ENCODE peak calls at places on chromosomes 5 and 9, in five cellular contexts. J is lung, T is IMR-90, M is dorsolateral prefrontal cortex, Z is tibial nerve. I is an unnamed sample.

GRCh38 chr5:176740702-176741565 is 69.4 kb upstream of the UNC5A start:
- DNase-seq in J (no peak), T (no peak), M (no peak), Z (no peak), I (peak; percentile 13)

GRCh38 chr5:72184408-72184807 is 77.1 kb downstream of the MAP1B start:
- DNase-seq in J (no peak), T (no peak), M (no peak), Z (no peak), I (no peak)

GRCh38 chr5:53418409-53418808 is 62.0 kb upstream of the FST start:
- DNase-seq in J (no peak), T (peak; percentile 61), M (no peak), Z (no peak), I (no peak)

GRCh38 chr5:97163360-97163764 is 19.7 kb downstream of the RIOK2 start:
- DNase-seq in J (no peak), T (peak; percentile 30), M (no peak), Z (no peak), I (no peak)

GRCh38 chr9:89690334-89690912 is 85.6 kb downstream of the GADD45G start:
- DNase-seq in J (no peak), T (no peak), M (no peak), Z (no peak), I (no peak)

GRCh38 chr9:18542837-18543405 is 69.0 kb downstream of the ADAMTSL1 start:
- DNase-seq in J (no peak), T (peak; percentile 51), M (no peak), Z (no peak), I (no peak)

GRCh38 chr9:33024126-33024965 is 727 bp upstream of the DNAJA1 start:
- DNase-seq in J (no peak), T (peak; percentile 22), M (no peak), Z (no peak), I (peak; percentile 32)

GRCh38 chr9:7780261-7780988 is 19.2 kb downstream of the DMAC1 start:
- DNase-seq in J (no peak), T (peak; percentile 73), M (no peak), Z (no peak), I (no peak)

GRCh38 chr5:58357121-58357520 is 102.8 kb downstream of the PLK2 start:
- DNase-seq in J (no peak), T (peak; percentile 78), M (no peak), Z (no peak), I (no peak)

GRCh38 chr5:158451203-158451982 is 592.4 kb upstream of the CLINT1 start:
- DNase-seq in J (no peak), T (peak; percentile 53), M (no peak), Z (peak; percentile 18), I (peak; percentile 24)

GRCh38 chr5:154797762-154798161 is 42.6 kb downstream of the LARP1 start:
- DNase-seq in J (no peak), T (no peak), M (no peak), Z (no peak), I (no peak)

GRCh38 chr5:105982526-105982925 is 1688.2 kb downstream of the EFNA5 start:
- DNase-seq in J (no peak), T (no peak), M (no peak), Z (no peak), I (no peak)

GRCh38 chr9:116951588-116952433 is 264.7 kb downstream of the TRIM32 start:
- DNase-seq in J (no peak), T (peak; percentile 98), M (no peak), Z (no peak), I (no peak)

GRCh38 chr5:85148701-85149100 is 764.0 kb upstream of the EDIL3 start:
- DNase-seq in J (no peak), T (no peak), M (no peak), Z (no peak), I (no peak)

GRCh38 chr5:149271195-149271716 is 403 bp upstream of the AFAP1L1 start:
- DNase-seq in J (no peak), T (no peak), M (no peak), Z (no peak), I (peak; percentile 27)

GRCh38 chr5:514101-514485 is 10.2 kb downstream of the SLC9A3 start:
- DNase-seq in J (no peak), T (no peak), M (no peak), Z (no peak), I (no peak)

GRCh38 chr5:142576804-142577203 is 109.1 kb downstream of the FGF1 start:
- DNase-seq in J (no peak), T (no peak), M (no peak), Z (no peak), I (no peak)

GRCh38 chr5:114789773-114790402 is 379.8 kb downstream of the TRIM36 start:
- DNase-seq in J (no peak), T (no peak), M (no peak), Z (no peak), I (no peak)

GRCh38 chr5:31671339-31671741 is 32.4 kb downstream of the PDZD2 start:
- DNase-seq in J (no peak), T (no peak), M (peak; percentile 72), Z (no peak), I (no peak)

GRCh38 chr5:175842947-175843793 is 28.2 kb upstream of the CPLX2 start:
- DNase-seq in J (no peak), T (peak; percentile 80), M (no peak), Z (no peak), I (no peak)

GRCh38 chr9:129023036-129023907 is 4.9 kb downstream of the SH3GLB2 start:
- DNase-seq in J (no peak), T (peak; percentile 79), M (no peak), Z (no peak), I (peak; percentile 36)

GRCh38 chr9:109274768-109275596 is 45.9 kb downstream of the EPB41L4B start:
- DNase-seq in J (no peak), T (no peak), M (no peak), Z (no peak), I (peak; percentile 87)

GRCh38 chr9:92097997-92098482 is 17.2 kb downstream of the SPTLC1 start:
- DNase-seq in J (peak; percentile 57), T (peak; percentile 30), M (peak; percentile 78), Z (peak; percentile 38), I (peak; percentile 91)

GRCh38 chr9:114115645-114116044 is 16.6 kb upstream of the KIF12 start:
- DNase-seq in J (no peak), T (no peak), M (no peak), Z (no peak), I (no peak)

GRCh38 chr9:105969672-105970071 is 275.3 kb downstream of the TMEM38B start:
- DNase-seq in J (no peak), T (no peak), M (no peak), Z (no peak), I (no peak)

GRCh38 chr9:137825324-137825991 is 52.1 kb upstream of the CACNA1B start:
- DNase-seq in J (no peak), T (no peak), M (no peak), Z (no peak), I (no peak)

GRCh38 chr9:16591092-16591491 is 279.4 kb downstream of the BNC2 start:
- DNase-seq in J (no peak), T (peak; percentile 37), M (no peak), Z (no peak), I (no peak)

GRCh38 chr5:141733198-141733597 is 51.2 kb upstream of the ARAP3 start:
- DNase-seq in J (no peak), T (no peak), M (no peak), Z (no peak), I (no peak)

GRCh38 chr5:154901276-154901675 is 36.7 kb downstream of the GEMIN5 start:
- DNase-seq in J (no peak), T (peak; percentile 38), M (no peak), Z (no peak), I (no peak)

GRCh38 chr5:13830536-13830935 is 114.0 kb downstream of the DNAH5 start:
- DNase-seq in J (no peak), T (no peak), M (no peak), Z (no peak), I (no peak)

GRCh38 chr5:130720355-130720754 is 444.7 kb downstream of the HINT1 start:
- DNase-seq in J (no peak), T (no peak), M (no peak), Z (no peak), I (no peak)

GRCh38 chr9:134691695-134692572 is 50.3 kb downstream of the COL5A1 start:
- DNase-seq in J (no peak), T (no peak), M (no peak), Z (no peak), I (no peak)
- H3K27ac ChIP-seq in J (no peak overlapping the region), T (no peak overlapping the region), M (no peak overlapping the region), Z (peak overlapping the region; percentile 7), I (no peak overlapping the region)

DNA sequence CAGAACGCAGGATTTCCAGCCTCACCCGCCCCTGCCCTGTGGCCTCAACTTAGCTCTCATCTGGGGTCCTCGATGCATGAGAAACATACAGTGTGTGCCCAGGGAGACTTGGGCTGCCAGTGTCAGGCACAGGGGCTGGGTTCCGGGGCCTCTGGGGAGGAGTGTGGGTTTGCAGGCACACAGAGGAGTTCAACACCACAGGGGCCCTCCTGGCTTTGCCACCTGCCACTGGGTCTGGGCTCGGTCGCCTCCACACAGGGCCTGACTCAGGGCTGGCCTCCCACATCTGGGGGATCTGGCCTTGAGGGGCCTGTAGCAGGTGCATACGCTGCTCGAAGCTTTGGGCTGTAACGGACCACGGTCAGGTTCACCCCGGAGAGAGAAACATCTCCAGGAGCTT is 111.6 kb downstream of the COL5A1 start:
- DNase-seq in J (no peak), T (no peak), M (no peak), Z (no peak), I (no peak)
- H3K4me3 ChIP-seq in J (no peak overlapping the region), T (no peak overlapping the region), M (no peak overlapping the region), Z (no peak overlapping the region), I (no peak overlapping the region)

GRCh38 chr9:121301881-121302286 is 33.9 kb downstream of the GSN start:
- DNase-seq in J (no peak), T (no peak), M (peak; percentile 29), Z (peak; percentile 11), I (no peak)
- H3K27ac ChIP-seq in J (no peak overlapping the region), T (no peak overlapping the region), M (peak overlapping the region; percentile 99), Z (peak overlapping the region; percentile 87), I (no peak overlapping the region)

GRCh38 chr5:1821862-1822261 is 20.7 kb downstream of the NDUFS6 start:
- DNase-seq in J (no peak), T (no peak), M (peak; percentile 15), Z (no peak), I (no peak)

GRCh38 chr5:1819458-1819857 is 18.3 kb downstream of the NDUFS6 start:
- DNase-seq in J (no peak), T (no peak), M (no peak), Z (no peak), I (no peak)

GRCh38 chr5:1818784-1819183 is 17.6 kb downstream of the NDUFS6 start:
- DNase-seq in J (no peak), T (no peak), M (peak; percentile 11), Z (no peak), I (no peak)

GRCh38 chr5:1820926-1821325 is 19.7 kb downstream of the NDUFS6 start:
- DNase-seq in J (no peak), T (no peak), M (peak; percentile 14), Z (no peak), I (no peak)

DNA sequence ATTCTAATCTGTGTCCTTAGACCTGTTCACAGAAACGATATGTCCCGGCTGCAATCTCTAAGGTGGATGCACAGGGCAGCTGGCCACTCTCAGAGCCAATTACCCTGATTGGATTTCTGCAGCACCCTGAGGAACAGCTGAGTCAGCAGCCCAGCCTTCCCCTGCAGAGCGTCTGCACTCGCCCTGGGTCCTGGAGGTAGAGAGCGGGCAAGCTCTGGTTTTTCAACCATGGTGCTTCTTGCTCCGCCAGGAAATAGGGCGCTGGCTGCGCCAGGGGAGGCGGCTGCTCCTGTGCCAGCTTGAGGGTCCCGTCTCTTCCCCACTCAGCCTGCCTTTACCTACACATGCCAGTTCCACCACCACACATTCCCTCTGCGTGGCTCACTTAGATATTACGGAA is 19.2 kb downstream of the NDUFS6 start:
- DNase-seq in J (no peak), T (no peak), M (peak; percentile 23), Z (no peak), I (no peak)
- H3K4me3 ChIP-seq in J (no peak overlapping the region), T (no peak overlapping the region), M (no peak overlapping the region), Z (no peak overlapping the region), I (no peak overlapping the region)

GRCh38 chr5:62412549-62413329 is at the start of gene IPO11:
- DNase-seq in J (peak; percentile 99), T (peak; percentile 99), M (peak; percentile 99), Z (peak; percentile 95), I (peak; percentile 98)
- H3K27ac ChIP-seq in J (peak within 1 kb of the TSS; percentile 36), T (peak within 1 kb of the TSS; percentile 18), M (peak within 1 kb of the TSS; percentile 71), Z (peak within 1 kb of the TSS; percentile 85), I (peak within 1 kb of the TSS; percentile 69)